ENCODE peak calls at places on chromosomes 11 and 22, in ten cellular contexts. T, I, M, G, B, A, W, C, R and S are unnamed samples.

GRCh38 chr11:85798361-85798760 is 12.6 kb downstream of the SYTL2 start:
- DNase-seq in R (no peak), C (no peak), G (no peak), M (no peak), B (peak; percentile 41), T (no peak), W (no peak), A (no peak), I (no peak), S (no peak)

GRCh38 chr11:72225411-72225951 is 914 bp downstream of the INPPL1 start:
- DNase-seq in R (no peak), M (no peak), B (no peak), W (peak; percentile 13), A (no peak), C (no peak), I (no peak), T (no peak), G (no peak), S (peak; percentile 30)

GRCh38 chr11:7591107-7591894 is 77.5 kb downstream of the PPFIBP2 start:
- DNase-seq in B (no peak), R (no peak), W (no peak), T (no peak), G (no peak), I (no peak), M (no peak), A (no peak), C (no peak), S (no peak)

GRCh38 chr11:77244277-77245014 is 57.0 kb downstream of the GDPD4 start:
- DNase-seq in R (no peak), T (no peak), G (no peak), C (peak; percentile 92), W (peak; percentile 85), A (no peak), B (peak; percentile 69), I (no peak), M (peak; percentile 16), S (no peak)

GRCh38 chr11:67492069-67492727 is 9.4 kb downstream of the AIP start:
- DNase-seq in T (no peak), C (no peak), B (no peak), W (no peak), A (no peak), R (no peak), M (no peak), I (no peak), G (no peak), S (no peak)

GRCh38 chr22:22810018-22810427 is 77.6 kb upstream of the IGLL5 start:
- DNase-seq in I (peak; percentile 59), M (no peak), C (peak; percentile 34), G (peak; percentile 40), T (peak; percentile 66), W (no peak), B (peak; percentile 21), A (no peak), R (peak; percentile 36), S (peak; percentile 43)

GRCh38 chr11:128311742-128312719 is 275.3 kb downstream of the ETS1 start:
- DNase-seq in M (no peak), C (no peak), T (no peak), A (no peak), B (no peak), G (no peak), W (no peak), R (no peak), I (no peak), S (peak; percentile 49)

GRCh38 chr11:35622070-35622469 is 3.8 kb downstream of the FJX1 start:
- DNase-seq in T (no peak), G (no peak), I (no peak), M (no peak), W (peak; percentile 92), C (peak; percentile 91), R (no peak), A (no peak), B (peak; percentile 94), S (no peak)

GRCh38 chr11:134864233-134864967 is 452.4 kb upstream of the B3GAT1 start:
- DNase-seq in G (no peak), T (no peak), I (no peak), R (no peak), M (no peak), C (no peak), W (no peak), B (no peak), A (no peak), S (no peak)

GRCh38 chr11:75697906-75698563 is 19.6 kb upstream of the MOGAT2 start:
- DNase-seq in A (no peak), T (no peak), C (no peak), B (peak; percentile 71), W (no peak), M (no peak), G (no peak), R (no peak), I (no peak), S (no peak)

GRCh38 chr11:82790723-82791487 is 57.2 kb upstream of the FAM181B start:
- DNase-seq in I (no peak), A (no peak), C (no peak), B (no peak), R (no peak), M (no peak), T (no peak), G (no peak), W (no peak), S (no peak)

GRCh38 chr11:86473991-86474833 is 99.5 kb downstream of the CCDC81 start:
- DNase-seq in G (peak; percentile 42), R (no peak), B (peak; percentile 54), T (no peak), I (no peak), M (no peak), C (peak; percentile 25), A (no peak), W (peak; percentile 43), S (no peak)

GRCh38 chr11:17979770-17980371 is 33.0 kb downstream of the SERGEF start:
- DNase-seq in W (peak; percentile 23), C (no peak), M (no peak), A (no peak), G (no peak), T (peak; percentile 11), B (peak; percentile 40), I (peak; percentile 26), R (no peak), S (peak; percentile 72)

GRCh38 chr22:20591660-20592310 is 84.4 kb downstream of the MED15 start:
- DNase-seq in B (peak; percentile 44), C (peak; percentile 26), R (peak; percentile 19), M (no peak), A (no peak), I (no peak), G (no peak), W (no peak), T (no peak), S (no peak)

GRCh38 chr11:597166-597725 is 18.5 kb downstream of the IRF7 start:
- DNase-seq in T (no peak), C (no peak), A (no peak), R (no peak), B (no peak), M (no peak), I (no peak), G (no peak), W (no peak), S (no peak)
- TF ChIP-seq CTCF in T (no peak), C (no peak), A (no peak), R (peak; percentile 34), B (no peak), M (no peak), I (peak; percentile 39), G (no peak), W (peak; percentile 5), S (no peak)

GRCh38 chr22:17084554-17085276 is at the start of gene IL17RA:
- DNase-seq in M (peak; percentile 51), B (peak; percentile 94), C (peak; percentile 85), W (peak; percentile 89), T (peak; percentile 94), A (peak; percentile 69), I (peak; percentile 77), R (peak; percentile 66), G (peak; percentile 92), S (peak; percentile 98)
- TF ChIP-seq CTCF in M (no peak), B (no peak), C (no peak), W (no peak), T (no peak), A (no peak), I (no peak), R (no peak), G (no peak), S (no peak)

GRCh38 chr11:65380460-65381126 is 1.9 kb downstream of the SLC25A45 start:
- DNase-seq in R (no peak), M (no peak), B (no peak), A (no peak), T (no peak), C (no peak), G (no peak), W (no peak), I (no peak), S (no peak)

GRCh38 chr11:65382804-65383368 is 440 bp upstream of the SLC25A45 start:
- DNase-seq in B (no peak), M (no peak), A (no peak), I (no peak), C (peak; percentile 13), T (no peak), R (no peak), W (no peak), G (no peak), S (no peak)

GRCh38 chr11:65383778-65384177 is 1.3 kb upstream of the SLC25A45 start:
- DNase-seq in C (no peak), A (no peak), M (no peak), G (no peak), B (no peak), R (no peak), W (no peak), I (no peak), T (no peak), S (no peak)

GRCh38 chr11:65381721-65382035 is 768 bp downstream of the SLC25A45 start:
- DNase-seq in W (peak; percentile 68), R (peak; percentile 65), I (no peak), C (peak; percentile 75), G (no peak), T (no peak), A (no peak), B (peak; percentile 91), M (no peak), S (peak; percentile 52)

DNA sequence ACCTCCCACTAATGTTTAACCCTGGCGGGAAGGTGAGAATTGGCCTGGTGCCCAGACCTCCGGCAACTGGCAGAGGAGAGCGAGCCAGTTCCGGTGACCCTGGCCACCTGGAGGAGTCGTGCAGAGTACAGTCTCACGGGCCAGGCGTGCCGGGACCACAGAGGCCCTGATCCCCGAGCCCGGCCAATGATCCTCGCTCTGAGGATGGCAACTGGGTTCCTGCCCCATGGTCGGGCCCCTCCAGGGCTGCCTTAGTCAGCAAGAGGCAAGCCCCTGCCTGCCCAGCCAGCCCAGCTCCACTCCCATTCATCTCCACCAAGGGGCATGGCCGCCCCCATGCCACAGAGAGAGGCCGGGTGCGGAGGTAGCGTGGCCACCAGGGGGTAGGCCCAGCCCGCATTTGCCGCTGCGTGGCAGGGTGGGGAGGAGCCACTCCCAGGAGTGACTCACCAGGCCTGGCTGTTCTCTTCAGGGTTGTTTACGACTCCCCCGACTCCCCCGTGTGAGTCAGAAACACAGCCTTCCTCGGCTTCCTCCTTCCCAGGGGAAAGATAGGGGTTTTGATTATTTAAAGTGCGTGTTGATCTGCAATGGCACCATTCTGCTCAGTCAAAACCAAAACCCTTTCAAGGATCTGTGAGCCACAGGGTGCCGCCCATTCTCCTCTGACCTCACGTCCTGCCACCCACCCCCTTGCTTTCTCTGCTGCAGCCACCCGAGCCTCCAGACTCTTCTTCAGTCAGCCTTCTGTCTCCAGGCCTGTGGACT is at the start of gene SLC25A45:
- DNase-seq in M (peak; percentile 95), G (peak; percentile 90), A (peak; percentile 81), B (peak; percentile 100), I (peak; percentile 61), T (peak; percentile 93), R (peak; percentile 92), W (peak; percentile 99), C (peak; percentile 98), S (peak; percentile 83)
- TF ChIP-seq CTCF in M (peak; percentile 77), G (peak; percentile 79), A (peak; percentile 80), B (peak; percentile 74), I (peak; percentile 81), T (peak; percentile 81), R (peak; percentile 75), W (peak; percentile 75), C (peak; percentile 60), S (peak; percentile 32)

GRCh38 chr11:32960553-32961164 is 55.0 kb upstream of the DEPDC7 start:
- DNase-seq in C (peak; percentile 56), A (no peak), G (no peak), I (no peak), T (no peak), M (peak; percentile 15), W (peak; percentile 79), R (peak; percentile 28), B (peak; percentile 63), S (peak; percentile 19)
- TF ChIP-seq CTCF in C (peak; percentile 75), A (peak; percentile 71), G (peak; percentile 71), I (peak; percentile 81), T (peak; percentile 81), M (peak; percentile 50), W (peak; percentile 54), R (peak; percentile 49), B (peak; percentile 44), S (peak; percentile 22)